ENCODE peak calls at places on chromosomes 12 and 14, in four cellular contexts. E, B, A and J are unnamed samples. For H3K4me1 and H3K36me3, the result is how much of the 10 kb centered on the place peaks cover.

GRCh38 chr12:42260518-42260917 is 22.5 kb upstream of the YAF2 start:
- DNase-seq in A (no peak), E (no peak), B (no peak), J (no peak)

GRCh38 chr12:62230652-62231051 is 29.6 kb upstream of the USP15 start:
- DNase-seq in A (no peak), E (no peak), B (no peak), J (no peak)

GRCh38 chr12:89529738-89530137 is 3.9 kb upstream of the POC1B start:
- DNase-seq in E (no peak), B (no peak), A (no peak), J (peak)

GRCh38 chr12:6608592-6609311 is 1.6 kb upstream of the CHD4 start:
- DNase-seq in B (no peak), E (peak), A (no peak), J (no peak)

GRCh38 chr12:76144253-76144564 is 59.7 kb upstream of the NAP1L1 start:
- DNase-seq in A (no peak), E (no peak), B (no peak), J (peak)

GRCh38 chr12:89319111-89319510 is 33.2 kb downstream of the DUSP6 start:
- DNase-seq in A (no peak), E (no peak), B (no peak), J (no peak)

GRCh38 chr12:113649256-113649830 is 177.7 kb upstream of the LHX5 start:
- DNase-seq in A (no peak), E (no peak), B (no peak), J (no peak)

GRCh38 chr12:111838353-111838752 is 3.7 kb upstream of the MAPKAPK5 start:
- DNase-seq in B (no peak), E (no peak), A (no peak), J (no peak)

GRCh38 chr14:36773136-36773540 is 111.5 kb downstream of the PAX9 start:
- DNase-seq in B (no peak), A (no peak), E (no peak), J (no peak)

GRCh38 chr14:92520102-92520651 is 6.6 kb downstream of the RIN3 start:
- DNase-seq in A (no peak), B (no peak), E (no peak), J (no peak)

GRCh38 chr14:41606249-41607118 is at the start of gene LRFN5:
- DNase-seq in B (peak), E (no peak), A (no peak), J (no peak)

GRCh38 chr12:105235299-105235746 is 651 bp downstream of the APPL2 start:
- DNase-seq in E (no peak), B (no peak), A (no peak), J (peak)

GRCh38 chr14:97058589-97058988 is 261.4 kb downstream of the VRK1 start:
- DNase-seq in B (no peak), E (no peak), A (no peak), J (no peak)

GRCh38 chr12:77406131-77406905 is 340.9 kb upstream of the E2F7 start:
- DNase-seq in B (no peak), A (no peak), E (no peak), J (no peak)

GRCh38 chr12:6095269-6095668 is 29.2 kb downstream of the VWF start:
- DNase-seq in A (no peak), B (no peak), E (peak), J (no peak)

DNA sequence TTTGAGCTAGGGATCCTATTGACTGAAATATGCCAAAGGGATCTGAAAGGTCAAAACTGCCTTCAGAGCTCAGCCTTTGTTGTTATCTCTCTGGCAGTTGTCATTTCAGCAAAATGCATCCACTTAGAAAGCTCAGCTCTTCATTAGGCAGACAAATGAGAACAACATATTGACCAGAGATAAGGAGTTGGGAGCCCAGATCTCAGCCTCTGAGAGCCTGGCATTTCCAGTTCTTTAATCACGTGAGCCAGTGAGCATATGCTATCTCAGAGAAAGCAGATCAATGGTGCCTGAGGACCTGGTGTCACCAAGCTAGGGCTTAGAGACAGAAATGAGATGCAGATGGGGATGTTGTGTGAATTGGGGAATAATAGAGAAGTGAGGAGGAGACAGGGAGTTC is 101.1 kb downstream of the DAD1 start:
- DNase-seq in A (no peak), E (no peak), B (no peak), J (no peak)
- H3K4me1 ChIP-seq in A (under half), E (under half), B (under half), J (under half)

DNA sequence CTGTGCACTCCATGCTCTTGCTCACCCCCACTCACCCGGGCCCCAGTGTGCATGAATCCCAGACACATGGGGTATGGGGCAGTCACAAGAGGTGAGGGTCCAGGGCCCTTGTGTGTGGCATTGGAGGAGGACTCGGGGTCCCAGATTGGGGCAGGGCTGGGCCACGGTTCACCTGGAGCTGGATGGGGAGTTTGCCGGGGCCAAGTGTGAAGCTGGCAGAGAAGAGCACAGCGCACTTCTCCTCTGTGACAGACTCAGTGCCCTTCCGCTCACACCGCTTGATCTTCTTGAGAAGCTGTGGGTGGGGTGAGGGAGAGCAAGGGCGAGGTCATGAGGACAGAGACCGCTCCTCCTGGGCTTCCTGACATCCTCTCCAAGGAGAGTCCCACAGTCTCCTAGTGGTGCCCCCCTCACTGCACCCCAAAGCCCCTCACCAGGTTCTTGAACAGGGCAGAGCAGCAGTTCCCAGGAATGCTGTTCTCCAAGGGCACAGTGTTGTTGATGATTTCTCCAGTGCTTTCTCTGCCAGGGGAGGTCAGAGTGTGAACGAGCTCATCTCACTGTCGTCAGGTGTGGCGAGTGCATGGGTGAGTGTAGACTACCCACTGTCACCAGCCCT is 6.8 kb downstream of the STAT6 start:
- DNase-seq in A (no peak), B (no peak), E (no peak), J (no peak)
- H3K36me3 ChIP-seq in A (half or more), B (under half), E (half or more), J (half or more)

GRCh38 chr12:48197967-48198618 is 5.0 kb downstream of the OR10AD1 start:
- DNase-seq in E (peak), B (peak), A (peak), J (peak)

GRCh38 chr12:48197549-48197966 is 5.5 kb downstream of the OR10AD1 start:
- DNase-seq in B (peak), E (no peak), A (no peak), J (peak)

GRCh38 chr12:48198985-48199384 is 4.1 kb downstream of the OR10AD1 start:
- DNase-seq in E (no peak), B (no peak), A (no peak), J (no peak)

GRCh38 chr12:48199784-48200198 is 3.3 kb downstream of the OR10AD1 start:
- DNase-seq in E (no peak), B (no peak), A (no peak), J (no peak)

DNA sequence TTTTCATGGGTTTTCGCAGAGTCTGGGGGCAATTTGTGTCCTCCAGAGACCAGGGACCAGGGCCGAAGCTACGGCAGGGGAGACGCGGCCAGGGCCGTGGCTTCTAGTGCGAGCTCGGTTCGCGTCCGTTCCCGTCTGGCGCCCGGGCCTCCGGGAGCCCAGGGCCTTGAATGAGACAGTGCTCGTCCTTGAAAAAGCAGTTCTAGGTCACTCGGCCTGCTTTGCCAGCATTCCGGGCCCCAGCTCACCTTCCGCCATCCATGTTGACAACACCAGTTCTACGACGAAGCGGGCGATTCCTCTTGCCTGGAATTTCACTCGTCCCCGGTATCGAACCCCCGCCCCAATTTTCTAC is 4.5 kb downstream of the OR10AD1 start:
- DNase-seq in E (peak), A (no peak), B (peak), J (peak)
- H3K27ac ChIP-seq in E (peak), A (peak), B (peak), J (peak)

GRCh38 chr12:109734219-109735000 is 20.8 kb downstream of the FAM222A start:
- DNase-seq in B (no peak), A (no peak), E (peak), J (no peak)

GRCh38 chr12:109736552-109737108 is 23.0 kb downstream of the FAM222A start:
- DNase-seq in E (peak), A (no peak), B (no peak), J (no peak)

GRCh38 chr12:109737111-109737510 is 23.5 kb downstream of the FAM222A start:
- DNase-seq in E (peak), B (no peak), A (no peak), J (no peak)

GRCh38 chr12:109735825-109736551 is 22.4 kb downstream of the FAM222A start:
- DNase-seq in A (no peak), B (no peak), E (peak), J (no peak)

DNA sequence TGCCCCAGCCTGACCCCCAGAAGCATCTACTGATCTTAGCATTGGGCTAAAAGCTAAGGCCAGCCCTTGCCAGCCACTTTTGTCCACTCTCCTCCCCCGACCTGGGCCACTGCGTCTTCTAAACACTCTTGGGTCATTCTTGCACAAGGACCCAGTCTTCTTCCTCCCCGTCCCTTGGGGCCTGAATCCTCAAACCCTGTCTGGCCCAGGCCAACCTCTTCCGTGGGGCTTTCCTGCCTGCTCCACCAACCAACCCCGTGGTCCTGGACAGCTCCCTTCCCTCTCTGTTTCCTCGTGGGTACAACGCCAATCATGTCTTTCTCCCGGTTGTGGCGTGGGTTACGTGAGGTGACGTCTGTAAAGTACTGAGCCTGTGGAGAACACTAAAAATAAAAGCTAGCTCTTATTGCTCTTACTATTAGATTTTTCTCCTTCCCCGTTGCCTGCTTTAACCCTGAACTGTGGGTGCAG is 21.5 kb downstream of the FAM222A start:
- DNase-seq in A (no peak), B (no peak), E (peak), J (no peak)
- H3K4me1 ChIP-seq in A (under half), B (under half), E (under half), J (under half)

GRCh38 chr12:108849653-108850052 is 7.7 kb downstream of the SSH1 start:
- DNase-seq in A (no peak), B (no peak), E (no peak), J (no peak)
- H3K36me3 ChIP-seq in A (under half), B (under half), E (under half), J (under half)

DNA sequence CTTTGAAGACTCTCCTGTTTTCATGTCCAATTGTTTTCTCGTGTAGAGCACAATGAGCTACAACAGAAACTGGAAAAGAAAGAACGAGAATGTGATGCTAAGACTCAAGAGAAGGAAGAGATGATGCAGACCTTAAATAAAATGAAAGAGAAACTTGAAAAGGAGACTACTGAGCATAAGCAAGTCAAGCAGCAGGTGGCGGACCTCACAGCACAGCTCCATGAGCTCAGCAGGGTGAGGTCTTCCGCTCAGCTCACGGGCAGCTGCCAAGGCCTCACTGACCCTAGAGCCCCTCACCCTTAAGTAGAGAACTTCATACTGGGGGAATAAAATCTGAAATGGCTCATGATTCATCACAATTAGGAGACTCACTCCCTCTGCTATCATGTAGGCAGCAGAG is 134.7 kb downstream of the GPR135 start:
- DNase-seq in E (no peak), A (no peak), B (no peak), J (no peak)
- H3K27ac ChIP-seq in E (no peak), A (no peak), B (peak), J (no peak)

DNA sequence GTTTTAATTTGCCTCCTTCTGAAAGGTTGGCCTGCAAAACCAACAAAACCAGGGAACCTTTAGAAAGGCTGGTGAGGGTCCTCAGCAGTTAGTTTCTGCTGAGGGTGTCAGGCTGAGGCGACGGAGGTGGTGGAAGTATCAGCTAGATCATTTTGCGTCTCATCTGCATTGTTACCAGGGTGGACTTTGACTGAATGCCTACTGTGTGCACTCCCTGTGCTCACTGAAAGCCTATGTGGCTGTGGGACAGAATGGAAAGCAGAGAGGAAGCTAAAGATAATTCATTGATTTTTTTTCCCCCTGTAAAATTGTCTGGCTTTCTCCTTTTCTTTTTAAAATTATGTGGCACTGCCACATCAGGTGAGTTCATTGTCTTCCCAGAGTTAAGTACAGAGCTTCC is 68.4 kb upstream of the SRSF5 start:
- DNase-seq in A (no peak), E (no peak), B (no peak), J (no peak)
- H3K4me1 ChIP-seq in A (under half), E (half or more), B (under half), J (half or more)

DNA sequence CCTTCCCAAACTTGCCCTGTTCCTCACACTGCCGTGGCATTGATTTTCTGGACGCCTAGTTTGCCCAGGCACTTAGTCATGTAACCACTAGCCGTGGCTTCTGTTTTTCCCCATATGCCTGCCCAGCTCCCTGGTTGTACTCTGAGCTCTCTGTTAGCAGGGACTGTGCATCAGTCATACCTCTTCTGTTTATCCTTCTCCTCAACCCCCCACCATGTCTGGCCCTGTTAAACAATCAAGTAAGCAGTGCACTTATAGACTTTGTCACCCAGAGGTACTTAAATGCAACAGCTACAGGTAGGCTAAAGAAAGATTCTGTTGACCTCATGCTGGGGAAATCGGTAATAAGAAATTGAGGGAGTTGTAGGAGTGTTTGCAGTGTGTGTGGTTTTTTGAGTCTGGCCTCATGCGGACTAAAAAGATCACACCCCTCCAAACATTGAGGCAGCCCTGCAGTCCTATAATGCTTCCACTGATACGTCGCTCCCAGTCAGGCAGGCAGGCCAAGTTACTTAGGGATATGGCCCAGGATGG is 17.0 kb downstream of the UBE3B start:
- DNase-seq in E (no peak), B (no peak), A (no peak), J (no peak)
- H3K36me3 ChIP-seq in E (half or more), B (under half), A (half or more), J (half or more)

DNA sequence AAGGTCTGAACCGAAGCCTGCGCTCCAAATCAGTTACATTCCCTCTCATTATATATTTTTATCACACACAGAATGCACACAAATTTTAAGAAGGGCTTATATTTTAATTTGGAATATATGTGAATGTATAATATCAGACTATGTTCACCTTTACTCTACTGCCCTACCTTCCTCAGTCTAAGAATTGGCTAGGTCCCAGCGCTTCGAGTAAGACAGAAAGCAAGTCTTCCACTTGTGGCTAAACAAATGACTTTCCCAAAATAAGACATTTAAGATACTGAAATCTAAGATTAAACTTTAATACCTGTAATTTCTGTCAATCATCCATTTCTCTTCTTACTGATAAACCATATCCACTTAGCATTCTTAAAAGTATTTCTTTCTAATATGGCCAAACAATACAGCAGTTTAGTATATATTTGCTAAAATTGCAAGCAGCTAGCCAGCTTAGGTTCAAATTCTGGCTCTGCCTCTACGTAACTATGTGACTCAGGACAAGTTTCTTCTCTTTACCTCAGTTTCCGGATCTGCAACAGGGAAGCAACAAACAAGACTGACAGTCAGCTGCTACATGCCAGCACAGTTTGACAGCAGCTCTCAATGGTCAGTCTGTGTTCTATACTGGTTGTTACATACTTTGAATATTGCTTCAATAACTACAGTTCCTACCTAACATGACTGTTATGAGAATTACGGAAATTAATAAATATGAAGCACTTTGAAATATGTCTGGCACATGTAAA is 2.0 kb downstream of the INTS13 start:
- DNase-seq in A (no peak), E (no peak), B (no peak), J (peak)
- H3K27ac ChIP-seq in A (peak), E (no peak), B (no peak), J (peak)

GRCh38 chr12:47222592-47222959 is 142.8 kb upstream of the AMIGO2 start:
- DNase-seq in A (no peak), E (no peak), B (no peak), J (no peak)
- H3K4me1 ChIP-seq in A (under half), E (under half), B (under half), J (half or more)